ENCODE peak calls at places on chromosomes 12 and 14, in four cellular contexts. K is K562, O is HCT116, N is HepG2. G is an unnamed sample.

GRCh38 chr12:109967383-109968031 is 28.7 kb downstream of the GIT2 start:
- DNase-seq in O (no peak), N (no peak), K (no peak), G (no peak)

GRCh38 chr12:92899388-92900001 is 29.6 kb downstream of the EEA1 start:
- DNase-seq in N (peak), K (no peak), O (peak), G (no peak)

GRCh38 chr14:24274101-24274543 is 2.7 kb upstream of the RABGGTA start:
- DNase-seq in K (peak), N (no peak), O (no peak), G (peak)

GRCh38 chr14:44657688-44658388 is 150.8 kb upstream of the FSCB start:
- DNase-seq in N (peak), O (no peak), K (no peak), G (no peak)

GRCh38 chr12:85466906-85467305 is 186.9 kb downstream of the ALX1 start:
- DNase-seq in N (no peak), O (no peak), K (no peak), G (no peak)

GRCh38 chr14:50242566-50243288 is 11.3 kb upstream of the SOS2 start:
- DNase-seq in N (no peak), K (no peak), O (no peak), G (no peak)

GRCh38 chr12:132374821-132375445 is 45.5 kb upstream of the GALNT9 start:
- DNase-seq in O (no peak), N (no peak), K (no peak), G (no peak)

GRCh38 chr12:130254476-130255276 is 83.0 kb upstream of the PIWIL1 start:
- DNase-seq in O (no peak), N (no peak), K (no peak), G (no peak)

GRCh38 chr12:109302358-109302757 is 6.7 kb downstream of the FOXN4 start:
- DNase-seq in N (no peak), O (no peak), K (no peak), G (no peak)

GRCh38 chr12:3651585-3652424 is 101.1 kb downstream of the CRACR2A start:
- DNase-seq in O (no peak), K (no peak), N (no peak), G (no peak)

GRCh38 chr12:3647504-3647903 is 105.4 kb downstream of the CRACR2A start:
- DNase-seq in O (no peak), K (no peak), N (no peak), G (no peak)

GRCh38 chr12:3641428-3641883 is 111.5 kb downstream of the CRACR2A start:
- DNase-seq in N (no peak), K (no peak), O (no peak), G (no peak)

GRCh38 chr12:3644103-3644502 is 108.8 kb downstream of the CRACR2A start:
- DNase-seq in K (no peak), N (no peak), O (no peak), G (no peak)

DNA sequence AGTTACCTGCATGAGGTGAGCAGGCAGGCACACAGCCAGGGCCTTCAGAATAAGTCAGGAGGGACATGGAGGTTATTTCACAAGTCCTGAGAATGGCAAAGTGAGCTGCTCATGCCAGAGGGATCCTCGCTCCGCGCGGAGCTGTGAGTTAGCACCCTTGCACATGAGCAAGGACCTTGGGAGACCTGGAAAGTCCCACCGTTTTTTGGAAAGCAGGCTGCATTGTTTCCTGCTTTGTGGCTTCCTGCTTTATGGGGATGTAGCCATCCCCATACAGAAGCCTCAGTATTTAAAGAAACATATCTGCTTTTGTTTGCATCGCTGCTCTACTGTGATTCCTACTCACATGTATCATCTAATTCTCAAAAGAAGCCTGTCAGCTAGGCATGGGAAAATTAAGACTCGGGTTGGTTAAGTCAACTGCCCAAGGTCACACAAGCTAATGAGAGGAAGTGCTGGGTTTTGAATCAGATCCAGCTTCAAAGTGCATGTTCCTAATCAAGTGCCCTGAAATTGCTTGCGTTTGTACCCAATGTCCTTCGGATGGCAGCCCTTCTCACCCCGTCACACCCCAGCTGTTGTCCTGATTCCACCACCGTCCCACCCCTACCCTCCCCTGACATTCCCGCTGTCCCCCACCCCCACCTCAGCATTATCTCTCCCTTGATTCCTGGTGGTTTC is 106.2 kb downstream of the CRACR2A start:
- DNase-seq in O (no peak), N (no peak), K (no peak), G (no peak)
- TF ChIP-seq ZNF274 in O (no peak), N (no peak), K (no peak), G (no peak)

DNA sequence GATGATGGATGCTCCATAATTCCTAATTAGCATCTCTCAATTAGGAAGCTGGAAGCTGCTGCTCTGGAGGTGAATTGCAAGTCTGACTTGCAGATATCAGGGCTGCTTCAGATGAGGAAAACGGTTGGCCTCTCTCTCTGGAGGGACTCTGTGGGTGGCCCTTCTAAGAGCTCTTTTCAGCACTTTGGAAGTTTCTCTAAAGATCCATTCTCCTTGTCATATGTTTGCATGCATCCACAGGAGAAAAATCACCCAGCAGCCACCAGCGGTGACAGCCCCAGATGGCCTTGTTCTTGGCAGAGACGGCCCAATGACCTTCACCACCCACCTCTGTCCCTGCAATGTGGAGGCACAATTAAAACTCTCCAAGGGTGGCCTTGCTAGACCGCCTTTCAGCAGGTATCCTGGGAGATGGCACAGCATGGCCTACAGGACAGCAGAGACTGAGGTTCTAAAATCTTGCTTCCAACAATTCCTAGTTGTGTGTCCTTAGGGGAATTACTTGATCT is 42.3 kb downstream of the KSR2 start:
- DNase-seq in K (no peak), O (no peak), N (no peak), G (no peak)
- TF ChIP-seq ZNF274 in K (no peak), O (no peak), N (no peak), G (no peak)

GRCh38 chr14:100988411-100988900 is 84.9 kb upstream of the RTL1 start:
- DNase-seq in O (peak), N (peak), K (no peak), G (peak)

GRCh38 chr14:100983710-100984109 is 80.2 kb upstream of the RTL1 start:
- DNase-seq in O (no peak), N (no peak), K (no peak), G (no peak)

GRCh38 chr14:100988956-100989355 is 85.4 kb upstream of the RTL1 start:
- DNase-seq in O (peak), N (no peak), K (no peak), G (no peak)

GRCh38 chr14:100989924-100990323 is 86.4 kb upstream of the RTL1 start:
- DNase-seq in O (no peak), K (no peak), N (no peak), G (no peak)

GRCh38 chr14:100988011-100988410 is 84.5 kb upstream of the RTL1 start:
- DNase-seq in O (peak), N (no peak), K (no peak), G (no peak)
- TF ChIP-seq ZNF274 in O (no peak), N (no peak), K (no peak), G (no peak)

GRCh38 chr12:50647031-50647430 is 116.9 kb upstream of the ATF1 start:
- DNase-seq in N (no peak), K (no peak), O (no peak), G (no peak)

GRCh38 chr12:50642035-50642451 is 121.9 kb upstream of the ATF1 start:
- DNase-seq in O (no peak), K (peak), N (peak), G (no peak)

GRCh38 chr12:50650285-50650684 is 113.6 kb upstream of the ATF1 start:
- DNase-seq in O (no peak), N (no peak), K (no peak), G (no peak)

GRCh38 chr12:50642755-50643154 is 121.1 kb upstream of the ATF1 start:
- DNase-seq in N (no peak), K (no peak), O (no peak), G (no peak)

GRCh38 chr12:50647479-50647878 is 116.4 kb upstream of the ATF1 start:
- DNase-seq in K (no peak), O (peak), N (peak), G (no peak)
- TF ChIP-seq ZNF274 in K (no peak), O (no peak), N (no peak), G (no peak)

GRCh38 chr12:12993367-12993766 is 6.7 kb downstream of the HEBP1 start:
- DNase-seq in O (no peak), K (no peak), N (no peak), G (no peak)

GRCh38 chr12:12990700-12991468 is 9.2 kb downstream of the HEBP1 start:
- DNase-seq in O (no peak), N (no peak), K (no peak), G (no peak)

GRCh38 chr12:12995088-12995487 is 5.0 kb downstream of the HEBP1 start:
- DNase-seq in O (no peak), N (no peak), K (no peak), G (no peak)

GRCh38 chr12:12996235-12996634 is 3.8 kb downstream of the HEBP1 start:
- DNase-seq in N (no peak), K (no peak), O (no peak), G (no peak)

DNA sequence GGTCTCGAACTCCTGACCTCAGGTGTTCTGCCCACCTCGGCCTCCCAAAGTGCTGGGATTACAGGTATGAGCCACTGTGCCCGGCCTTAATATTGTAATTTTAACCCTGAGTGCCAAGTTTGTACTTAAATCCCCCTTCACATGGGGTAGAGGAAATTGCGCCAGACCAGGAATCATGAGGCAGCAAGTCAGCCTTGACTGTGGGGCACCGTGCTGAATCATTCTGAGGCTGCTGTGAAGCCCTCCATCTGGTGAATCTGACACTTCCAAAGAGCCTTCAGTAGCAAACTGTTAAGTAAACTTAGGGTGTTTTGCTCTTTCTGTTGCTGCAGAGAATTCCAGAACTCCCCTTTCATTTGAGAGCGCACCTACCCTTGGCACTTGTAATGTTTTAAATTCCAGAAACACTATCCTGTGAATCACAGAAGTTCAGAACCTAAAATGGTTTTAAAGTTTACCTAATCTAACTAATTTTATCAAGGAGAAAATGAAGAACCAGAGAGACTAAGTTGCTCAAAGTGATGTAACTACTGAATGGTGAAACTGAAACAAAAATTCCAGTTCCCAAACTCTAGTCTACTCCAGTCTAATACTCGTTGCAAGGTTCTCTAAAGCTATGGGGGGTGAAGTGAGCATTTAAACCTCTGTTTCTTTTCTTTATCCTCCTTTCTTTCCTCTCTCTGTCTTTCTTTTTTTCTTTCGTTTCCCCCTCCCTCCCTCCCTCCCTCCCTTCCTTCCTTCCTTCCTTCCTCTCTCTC is 7.5 kb downstream of the HEBP1 start:
- DNase-seq in K (peak), N (peak), O (no peak), G (no peak)
- TF ChIP-seq ZNF274 in K (no peak), N (no peak), O (no peak), G (no peak)

DNA sequence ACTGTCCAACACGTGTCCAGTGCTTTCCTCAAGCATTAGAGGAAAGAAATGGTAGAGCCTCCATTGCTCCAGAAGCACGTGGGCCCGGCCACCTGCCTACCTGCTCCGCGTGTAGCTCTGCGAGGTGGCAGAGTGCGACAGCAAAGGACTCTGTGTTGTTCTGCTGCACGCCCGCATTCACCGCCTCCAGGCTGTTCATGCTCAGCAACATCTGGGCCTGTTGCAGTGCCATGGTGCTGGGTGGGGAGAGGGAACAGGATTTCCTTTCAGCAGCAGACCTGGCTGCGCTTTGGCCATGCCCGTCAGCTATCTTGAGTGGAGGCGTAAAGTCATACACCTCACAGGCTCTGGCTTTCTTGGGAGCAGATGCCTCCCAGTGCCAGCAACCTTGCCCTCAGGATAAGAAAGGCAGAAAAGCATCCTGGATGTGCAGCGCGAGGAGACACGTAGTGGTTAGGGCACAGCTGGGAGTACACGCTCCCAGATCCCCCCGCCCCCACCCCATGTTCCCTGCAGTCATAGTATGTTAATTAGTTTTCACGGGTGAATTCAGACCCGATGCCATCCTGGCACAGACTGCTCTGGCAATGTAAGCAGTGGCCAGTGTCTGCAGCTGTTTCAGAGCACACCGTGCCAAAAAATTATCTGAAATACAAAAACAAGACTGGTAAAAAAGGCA is 25.1 kb downstream of the ANAPC5 start:
- DNase-seq in O (no peak), N (no peak), K (no peak), G (no peak)
- TF ChIP-seq ZNF274 in O (no peak), N (no peak), K (no peak), G (no peak)

GRCh38 chr12:47591387-47591786 is 114.4 kb downstream of the RPAP3 start:
- DNase-seq in O (no peak), N (no peak), K (no peak), G (no peak)
- TF ChIP-seq ZNF274 in O (no peak), N (no peak), K (no peak), G (no peak)

DNA sequence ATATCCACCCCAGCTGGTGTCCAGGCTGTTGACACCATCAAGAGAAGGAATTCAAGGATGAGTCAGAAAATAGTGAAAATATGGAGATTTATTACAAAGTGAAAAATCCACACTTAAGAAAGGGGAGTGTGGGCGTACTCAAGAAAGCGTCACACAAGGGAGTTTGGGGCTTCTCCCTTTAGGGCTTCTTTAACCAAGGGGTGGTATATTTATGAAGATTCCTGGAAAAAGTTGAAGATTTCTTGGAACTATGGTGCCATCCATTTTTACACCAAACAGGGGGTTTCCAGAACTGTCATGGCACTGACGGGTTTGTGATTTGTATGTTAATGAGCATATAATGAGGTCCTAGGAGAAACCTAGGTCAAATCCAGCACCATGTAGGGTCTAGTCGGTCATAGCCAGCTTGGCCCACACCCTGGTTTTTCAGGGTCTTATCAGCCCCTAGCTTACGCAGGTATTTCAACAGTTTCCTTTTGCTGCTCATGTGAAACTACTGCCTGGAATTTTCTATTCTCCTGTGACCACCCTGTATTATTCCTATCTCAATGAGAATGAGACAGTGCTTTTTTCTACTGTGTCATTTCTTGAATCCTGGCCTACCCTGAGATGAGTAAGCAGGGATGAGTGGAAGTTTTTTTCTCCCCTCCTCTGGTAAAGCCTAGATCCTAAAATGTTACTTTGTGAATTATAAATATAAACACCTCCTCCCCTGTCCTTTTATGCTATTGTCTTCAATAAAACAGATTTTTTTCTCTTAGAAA is 62.9 kb upstream of the ARID2 start:
- DNase-seq in O (no peak), N (no peak), K (no peak), G (no peak)
- TF ChIP-seq ZNF274 in O (no peak), N (no peak), K (no peak), G (no peak)

G was measured in GM12878.